ENCODE peak calls at places on chromosomes 4 and X, in ten cellular contexts. K is mesothelial cell of epicardium; W is astrocyte of the spinal cord; U is kidney tubule cell; J is GOT3; E is stimulated activated CD4-positive, alpha-beta T cell treated with anti-CD3 and anti-CD28 coated beads, Interleukin-2, amount 100 ng/mL, for 24 hours; O is skeletal muscle cell; P is MV-4-11; D is D341Med; L is NCI-H2029 treated with DMSO at 0.1 percent for 48 hours. B is an unnamed sample.
A peak's percentile ranks its signal among the peaks of the same experiment; 100 is the strongest.

GRCh38 chr4:71830497-71831178 is 46.8 kb upstream of the GC start:
- DNase-seq in E (no peak), D (no peak), P (peak; percentile 43), U (no peak), W (no peak), O (no peak), K (no peak), J (no peak), L (no peak), B (no peak)

GRCh38 chr4:177239878-177240277 is 69.8 kb upstream of the NEIL3 start:
- DNase-seq in P (no peak), D (peak; percentile 69), E (no peak), W (no peak), U (no peak), L (no peak), K (no peak), O (no peak), J (no peak), B (peak; percentile 6)

GRCh38 chr4:71239365-71239764 is 99.5 kb upstream of the SLC4A4 start:
- DNase-seq in J (no peak), E (no peak), P (no peak), U (peak; percentile 90), D (no peak), W (peak; percentile 50), L (no peak), O (no peak), K (no peak), B (no peak)

GRCh38 chr4:106273831-106274230 is 42.2 kb downstream of the TBCK start:
- DNase-seq in W (peak; percentile 15), U (peak; percentile 10), K (no peak), D (no peak), P (no peak), E (no peak), O (no peak), L (no peak), J (no peak), B (no peak)

GRCh38 chrX:6291444-6291843 is 62.8 kb upstream of the NLGN4X start:
- DNase-seq in W (no peak), U (no peak), J (no peak), O (no peak), K (no peak), P (no peak), L (no peak), D (no peak), E (no peak), B (no peak)

GRCh38 chrX:72141372-72142004 is 9.8 kb upstream of the RTL5 start:
- DNase-seq in W (no peak), D (no peak), O (no peak), U (no peak), E (no peak), J (no peak), L (no peak), P (peak; percentile 39), K (no peak), B (peak; percentile 39)

GRCh38 chr4:169583563-169583962 is 28.8 kb downstream of the NEK1 start:
- DNase-seq in L (no peak), J (no peak), K (no peak), D (no peak), U (no peak), O (peak; percentile 77), W (peak; percentile 37), P (no peak), E (no peak), B (no peak)

GRCh38 chr4:4216668-4217067 is 10.1 kb downstream of the OTOP1 start:
- DNase-seq in D (no peak), K (no peak), L (no peak), W (peak; percentile 41), O (no peak), J (no peak), E (no peak), P (no peak), U (peak; percentile 71), B (no peak)

GRCh38 chr4:78612398-78613005 is 60.9 kb downstream of the ANXA3 start:
- DNase-seq in K (no peak), W (peak; percentile 59), P (peak; percentile 42), D (peak; percentile 61), E (no peak), J (no peak), L (no peak), O (no peak), U (peak; percentile 49), B (no peak)

GRCh38 chrX:48939417-48940228 is 17.8 kb downstream of the OTUD5 start:
- DNase-seq in K (no peak), O (no peak), J (no peak), W (no peak), D (no peak), P (no peak), E (no peak), L (no peak), U (no peak), B (no peak)

GRCh38 chr4:189498457-189498856 is 442.2 kb upstream of the FRG1 start:
- DNase-seq in P (no peak), W (no peak), E (no peak), D (no peak), K (no peak), O (no peak), U (no peak), J (no peak), L (no peak), B (no peak)

GRCh38 chr4:87363552-87363951 is 27.4 kb downstream of the HSD17B11 start:
- DNase-seq in P (no peak), D (no peak), K (no peak), U (peak; percentile 13), O (no peak), W (no peak), E (no peak), J (no peak), L (no peak), B (no peak)

GRCh38 chr4:79198886-79199591 is 126.8 kb downstream of the NAA11 start:
- DNase-seq in L (no peak), U (peak; percentile 30), P (no peak), J (no peak), O (peak; percentile 2), D (no peak), K (no peak), W (peak; percentile 15), E (no peak), B (peak; percentile 62)

GRCh38 chr4:124970011-124970410 is 257.5 kb upstream of the ANKRD50 start:
- DNase-seq in J (no peak), O (no peak), L (no peak), P (no peak), D (no peak), E (no peak), U (peak; percentile 17), W (peak; percentile 77), K (no peak), B (no peak)

GRCh38 chrX:100649550-100650356 is 5.8 kb downstream of the SRPX2 start:
- DNase-seq in W (peak; percentile 90), J (no peak), K (no peak), L (no peak), O (peak; percentile 90), P (peak; percentile 87), E (no peak), D (peak; percentile 27), U (peak; percentile 75), B (peak; percentile 17)

GRCh38 chr4:101321481-101322042 is 25.8 kb downstream of the PPP3CA start:
- DNase-seq in J (no peak), U (no peak), K (no peak), O (no peak), L (no peak), E (no peak), P (no peak), W (no peak), D (no peak), B (no peak)

GRCh38 chr4:30471861-30472260 is 248.3 kb upstream of the PCDH7 start:
- DNase-seq in L (no peak), O (no peak), W (no peak), J (no peak), D (no peak), E (no peak), P (no peak), U (no peak), K (no peak), B (no peak)

GRCh38 chr4:127601029-127601428 is 31.7 kb upstream of the INTU start:
- DNase-seq in O (no peak), J (no peak), W (peak; percentile 25), P (no peak), U (no peak), D (no peak), L (no peak), E (no peak), K (no peak), B (peak; percentile 3)

GRCh38 chrX:111581086-111581485 is 69.6 kb downstream of the SERTM2 start:
- DNase-seq in J (no peak), D (no peak), W (peak; percentile 12), U (peak; percentile 22), P (peak; percentile 36), L (no peak), K (no peak), E (no peak), O (no peak), B (no peak)